ENCODE peak calls at places on chromosomes 1 and 21, in eight cellular contexts. F, K, W, D, A, S, X and E are unnamed samples.

GRCh38 chr1:32249831-32250525 is 1.1 kb upstream of the LCK start:
- DNase-seq in S (peak; percentile 30), D (no peak), K (peak; percentile 94), W (no peak), X (peak; percentile 35), F (no peak), A (peak; percentile 79), E (no peak)

GRCh38 chr1:63148825-63149645 is 173.3 kb upstream of the FOXD3 start:
- DNase-seq in K (no peak), A (peak; percentile 35), X (peak; percentile 32), D (peak; percentile 57), S (peak; percentile 59), F (peak; percentile 15), W (no peak), E (peak; percentile 63)

GRCh38 chr1:229507502-229507901 is 639 bp downstream of the NUP133 start:
- DNase-seq in A (no peak), S (no peak), X (no peak), F (no peak), D (no peak), W (no peak), K (no peak), E (no peak)

GRCh38 chr1:231106347-231106746 is 55.5 kb upstream of the TRIM67 start:
- DNase-seq in X (peak; percentile 90), W (no peak), A (no peak), K (no peak), S (no peak), F (no peak), D (no peak), E (no peak)

GRCh38 chr1:6796095-6796494 is 10.8 kb downstream of the CAMTA1 start:
- DNase-seq in K (no peak), S (no peak), W (no peak), F (no peak), X (peak; percentile 20), D (no peak), A (no peak), E (no peak)

GRCh38 chr21:41487082-41487481 is 20.9 kb downstream of the TMPRSS2 start:
- DNase-seq in S (no peak), X (no peak), A (no peak), F (no peak), K (no peak), D (no peak), W (no peak), E (no peak)

GRCh38 chr1:218705911-218706893 is 361.1 kb downstream of the TGFB2 start:
- DNase-seq in X (peak; percentile 100), K (no peak), S (no peak), F (peak; percentile 96), D (no peak), W (no peak), A (peak; percentile 97), E (peak; percentile 92)

GRCh38 chr1:77605246-77606026 is 77.0 kb downstream of the ZZZ3 start:
- DNase-seq in K (no peak), F (no peak), A (peak; percentile 35), X (peak; percentile 80), W (no peak), D (no peak), S (peak; percentile 54), E (peak; percentile 31)

GRCh38 chr1:221415626-221416025 is 326.3 kb downstream of the DUSP10 start:
- DNase-seq in D (no peak), X (no peak), W (no peak), F (no peak), K (no peak), A (peak; percentile 49), S (no peak), E (no peak)

GRCh38 chr1:221408117-221408516 is 333.8 kb downstream of the DUSP10 start:
- DNase-seq in X (no peak), F (no peak), K (no peak), D (no peak), A (no peak), S (no peak), W (no peak), E (no peak)

GRCh38 chr1:221416723-221417122 is 325.2 kb downstream of the DUSP10 start:
- DNase-seq in D (no peak), F (no peak), W (no peak), K (no peak), X (no peak), A (peak; percentile 56), S (no peak), E (no peak)

DNA sequence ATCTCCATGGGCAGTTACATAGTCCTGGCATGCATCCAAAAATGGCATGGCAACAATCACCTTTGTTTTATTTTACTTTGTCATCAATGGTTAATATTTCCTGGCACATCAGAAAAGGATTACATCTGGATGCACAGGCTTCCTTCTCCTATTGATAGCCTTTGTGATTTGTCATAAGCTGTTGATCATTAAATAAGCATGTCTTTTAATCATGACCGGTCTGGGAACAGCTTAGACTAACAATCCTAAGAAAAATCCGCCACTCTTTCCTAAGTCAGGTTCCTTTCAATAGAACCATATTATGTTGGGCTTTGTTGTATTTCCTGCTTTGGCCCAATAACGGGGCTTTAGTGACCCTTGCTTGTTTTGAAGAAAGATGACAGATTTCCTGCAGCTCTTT is 330.6 kb downstream of the DUSP10 start:
- DNase-seq in W (no peak), K (no peak), S (no peak), F (no peak), D (no peak), A (no peak), X (no peak), E (no peak)
- H3K36me3 ChIP-seq in W (no peaks in the 10 kb centered on the region), K (no peaks in the 10 kb centered on the region), S (no peaks in the 10 kb centered on the region), F (no peaks in the 10 kb centered on the region), D (no peaks in the 10 kb centered on the region), A (no peaks in the 10 kb centered on the region), X (no peaks in the 10 kb centered on the region), E (no peaks in the 10 kb centered on the region)

GRCh38 chr1:156838972-156839371 is 19.9 kb downstream of the INSRR start:
- DNase-seq in W (no peak), A (no peak), D (no peak), F (peak; percentile 27), S (peak; percentile 43), X (no peak), K (peak; percentile 56), E (peak; percentile 34)

GRCh38 chr1:156840880-156841279 is 18.0 kb downstream of the INSRR start:
- DNase-seq in W (peak; percentile 52), K (peak; percentile 65), A (no peak), D (no peak), F (no peak), S (no peak), X (no peak), E (no peak)

GRCh38 chr1:156839426-156840109 is 19.3 kb downstream of the INSRR start:
- DNase-seq in W (no peak), D (no peak), K (peak; percentile 52), A (no peak), S (no peak), F (no peak), X (no peak), E (no peak)

GRCh38 chr1:156841289-156841855 is 17.5 kb downstream of the INSRR start:
- DNase-seq in X (no peak), D (no peak), W (peak; percentile 39), S (no peak), F (no peak), K (peak; percentile 54), A (no peak), E (no peak)

GRCh38 chr1:156840186-156840585 is 18.7 kb downstream of the INSRR start:
- DNase-seq in W (no peak), X (no peak), A (no peak), D (no peak), K (peak; percentile 34), F (no peak), S (no peak), E (no peak)
- H3K36me3 ChIP-seq in W (no peaks in the 10 kb centered on the region), X (no peaks in the 10 kb centered on the region), A (no peaks in the 10 kb centered on the region), D (no peaks in the 10 kb centered on the region), K (no peaks in the 10 kb centered on the region), F (no peaks in the 10 kb centered on the region), S (no peaks in the 10 kb centered on the region), E (no peaks in the 10 kb centered on the region)

DNA sequence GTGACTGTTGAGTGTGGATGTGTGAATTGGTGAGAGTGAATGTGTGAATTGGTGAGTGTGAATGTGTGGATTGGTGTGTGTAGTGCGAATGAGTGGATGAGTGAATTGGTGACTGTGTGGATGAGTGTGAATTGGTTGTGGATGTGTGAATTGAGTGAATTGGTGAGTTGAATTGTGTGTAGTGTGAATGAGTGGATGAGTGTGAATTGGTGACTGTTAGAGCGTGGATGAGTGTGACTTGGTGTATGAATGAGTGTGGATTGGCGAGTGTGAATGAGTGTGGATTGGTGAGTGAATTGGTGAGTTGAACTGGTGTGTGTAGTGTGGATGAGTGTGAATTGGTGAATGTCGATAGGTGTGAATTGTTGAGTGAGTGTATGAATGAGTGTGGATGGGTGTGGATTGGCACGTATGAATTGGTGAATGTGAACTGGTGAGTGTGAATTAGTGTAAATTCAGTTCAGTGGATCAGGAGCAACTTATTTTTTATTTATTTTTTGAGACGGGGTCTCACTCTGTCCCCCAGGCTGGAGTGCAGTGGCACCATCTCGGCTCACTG is 7.7 kb downstream of the AURKAIP1 start:
- DNase-seq in W (no peak), A (no peak), K (no peak), F (no peak), S (no peak), X (no peak), D (no peak), E (no peak)
- H3K36me3 ChIP-seq in W (no peaks in the 10 kb centered on the region), A (peaks cover 1% of the 10 kb centered on the region), K (no peaks in the 10 kb centered on the region), F (no peaks in the 10 kb centered on the region), S (no peaks in the 10 kb centered on the region), X (peaks cover 4% of the 10 kb centered on the region), D (no peaks in the 10 kb centered on the region), E (no peaks in the 10 kb centered on the region)

GRCh38 chr1:22117851-22118250 is 25.0 kb downstream of the WNT4 start:
- DNase-seq in D (no peak), A (no peak), K (no peak), F (no peak), X (peak; percentile 49), W (peak; percentile 47), S (no peak), E (no peak)

GRCh38 chr1:22121421-22121911 is 21.4 kb downstream of the WNT4 start:
- DNase-seq in S (peak; percentile 37), D (no peak), W (no peak), A (no peak), X (no peak), F (no peak), K (peak; percentile 66), E (no peak)

GRCh38 chr1:22118291-22118992 is 24.5 kb downstream of the WNT4 start:
- DNase-seq in X (no peak), D (no peak), A (no peak), S (no peak), K (peak; percentile 59), F (no peak), W (peak; percentile 40), E (no peak)

GRCh38 chr1:22120469-22120790 is 22.5 kb downstream of the WNT4 start:
- DNase-seq in D (no peak), A (no peak), W (no peak), S (no peak), F (no peak), X (no peak), K (no peak), E (no peak)

DNA sequence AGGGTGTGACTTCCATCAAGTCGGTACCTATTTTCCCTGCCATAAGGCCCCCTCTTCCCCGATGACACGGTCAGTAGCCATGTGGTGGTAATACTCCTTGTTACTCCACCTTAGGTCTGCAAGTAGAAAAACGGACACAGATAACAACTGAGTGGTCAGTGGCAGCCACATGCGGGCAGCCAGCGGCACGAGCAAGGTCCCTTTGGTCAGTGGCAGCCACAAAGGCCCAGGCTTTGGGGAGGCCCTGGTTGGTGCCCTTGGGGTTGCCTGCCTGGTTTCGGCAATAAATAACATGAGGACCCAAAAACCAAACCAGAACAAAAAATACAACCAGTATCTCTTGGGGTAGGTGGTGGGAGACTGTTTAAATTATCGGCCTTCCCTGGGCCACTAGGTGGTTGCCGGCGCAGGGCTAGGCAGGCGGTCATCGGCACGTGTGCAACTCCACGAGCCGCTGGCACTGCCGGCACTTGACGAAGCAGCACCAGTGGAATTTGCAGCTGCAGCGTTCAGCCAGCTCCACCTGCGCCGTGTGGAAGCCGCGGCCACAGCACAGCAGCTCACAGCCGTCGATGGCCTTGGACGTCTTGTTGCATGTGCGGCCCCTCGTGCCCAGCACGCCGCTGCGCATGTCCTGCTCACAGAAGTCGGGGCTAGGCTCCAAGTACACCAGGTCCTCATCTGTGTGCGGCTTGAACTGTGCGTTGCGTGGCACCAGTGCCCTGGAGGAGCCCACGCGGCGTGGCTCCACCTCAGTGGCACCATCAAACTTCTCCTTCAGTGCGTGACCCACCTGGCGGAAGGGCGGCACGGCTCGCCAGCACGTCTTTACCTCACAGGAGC is 23.1 kb downstream of the WNT4 start:
- DNase-seq in A (no peak), D (no peak), K (peak; percentile 74), S (no peak), W (peak; percentile 52), F (no peak), X (no peak), E (no peak)
- H3K36me3 ChIP-seq in A (peaks cover 2% of the 10 kb centered on the region), D (no peaks in the 10 kb centered on the region), K (peaks cover 9% of the 10 kb centered on the region), S (no peaks in the 10 kb centered on the region), W (no peaks in the 10 kb centered on the region), F (no peaks in the 10 kb centered on the region), X (peaks cover 7% of the 10 kb centered on the region), E (no peaks in the 10 kb centered on the region)